ENCODE peak calls at places on chromosome 12, in eight cellular contexts. G is activated naive CD4-positive, alpha-beta T cell; R is frontal cortex; E is HEK293T; T is NCI-H2029 treated with DMSO at 0.1 percent for 48 hours; F is cortex of kidney; L is lung; S is suprapubic skin. Z is an unnamed sample.

GRCh38 chr12:40224439-40225291 is at the start of gene LRRK2:
- DNase-seq in G (no peak), R (peak; percentile 48), E (peak; percentile 55), T (no peak), F (no peak), L (peak; percentile 85), S (peak; percentile 86), Z (peak; percentile 55)

GRCh38 chr12:118694128-118694775 is 287.1 kb upstream of the SRRM4 start:
- DNase-seq in G (no peak), R (no peak), E (no peak), T (no peak), F (no peak), L (no peak), S (no peak), Z (no peak)

GRCh38 chr12:14239350-14239934 is 126.0 kb upstream of the ATF7IP start:
- DNase-seq in G (no peak), R (no peak), E (no peak), T (no peak), F (no peak), L (no peak), S (no peak), Z (peak; percentile 16)

GRCh38 chr12:127809236-127809635 is 457.7 kb upstream of the TMEM132C start:
- DNase-seq in G (no peak), R (no peak), E (no peak), T (no peak), F (no peak), L (no peak), S (no peak), Z (no peak)

GRCh38 chr12:6347367-6348338 is 5.8 kb upstream of the TNFRSF1A start:
- DNase-seq in G (no peak), R (no peak), E (no peak), T (no peak), F (no peak), L (peak; percentile 35), S (peak; percentile 85), Z (no peak)

GRCh38 chr12:108525681-108526080 is 10.6 kb downstream of the FICD start:
- DNase-seq in G (no peak), R (no peak), E (no peak), T (no peak), F (no peak), L (no peak), S (no peak), Z (no peak)

GRCh38 chr12:64840949-64841717 is 16.7 kb downstream of the TBC1D30 start:
- DNase-seq in G (no peak), R (no peak), E (no peak), T (no peak), F (no peak), L (no peak), S (no peak), Z (no peak)

GRCh38 chr12:132491761-132492378 is 1.9 kb downstream of the FBRSL1 start:
- DNase-seq in G (no peak), R (no peak), E (no peak), T (no peak), F (no peak), L (no peak), S (no peak), Z (no peak)

GRCh38 chr12:124599074-124599999 is 31.9 kb upstream of the NCOR2 start:
- DNase-seq in G (no peak), R (no peak), E (no peak), T (no peak), F (no peak), L (no peak), S (no peak), Z (no peak)

GRCh38 chr12:24387381-24387780 is 437.9 kb upstream of the SOX5 start:
- DNase-seq in G (no peak), R (no peak), E (no peak), T (no peak), F (no peak), L (no peak), S (no peak), Z (no peak)

GRCh38 chr12:101696477-101697196 is 803 bp upstream of the CHPT1 start:
- DNase-seq in G (no peak), R (no peak), E (no peak), T (no peak), F (no peak), L (peak; percentile 54), S (peak; percentile 73), Z (peak; percentile 49)

Z was measured in C1 segment of cervical spinal cord.